ENCODE peak calls at places on chromosome 15, in seven cellular contexts. Y is head of caudate nucleus, W is H4, G is fibroblast of lung, N is cerebellar cortex, B is NCI-H2107, R is smooth muscle cell of the brain vasculature. I is an unnamed sample.
A peak's percentile ranks its signal among the peaks of the same experiment; 100 is the strongest.

GRCh38 chr15:65980824-65981456 is 111.6 kb downstream of the RAB11A start:
- DNase-seq in R (no peak), N (peak; percentile 63), B (no peak), W (peak; percentile 72), Y (peak; percentile 64), G (peak; percentile 79), I (peak; percentile 48)

GRCh38 chr15:44102675-44103254 is 92.3 kb downstream of the FRMD5 start:
- DNase-seq in N (peak; percentile 38), R (peak; percentile 95), G (peak; percentile 100), Y (peak; percentile 85), B (no peak), W (peak; percentile 81), I (peak; percentile 81)

GRCh38 chr15:68375191-68375631 is 56.8 kb downstream of the ITGA11 start:
- DNase-seq in Y (no peak), B (no peak), W (no peak), R (no peak), N (no peak), G (no peak), I (no peak)

GRCh38 chr15:27650244-27650643 is 448.9 kb downstream of the OCA2 start:
- DNase-seq in N (no peak), W (no peak), G (no peak), B (no peak), Y (no peak), R (no peak), I (no peak)

GRCh38 chr15:94234300-94234699 is 2.9 kb downstream of the MCTP2 start:
- DNase-seq in Y (no peak), N (no peak), G (no peak), W (no peak), B (no peak), R (no peak), I (no peak)

GRCh38 chr15:70355275-70355795 is 257.6 kb upstream of the TLE3 start:
- DNase-seq in G (no peak), R (no peak), Y (no peak), B (no peak), N (no peak), W (peak; percentile 1), I (no peak)

GRCh38 chr15:101479851-101480612 is 9.5 kb downstream of the PCSK6 start:
- DNase-seq in N (no peak), B (no peak), Y (peak; percentile 95), G (no peak), W (no peak), R (no peak), I (peak; percentile 47)

GRCh38 chr15:66151809-66152208 is 101.7 kb downstream of the MEGF11 start:
- DNase-seq in R (no peak), N (no peak), W (no peak), G (no peak), B (peak; percentile 63), Y (no peak), I (no peak)

GRCh38 chr15:80152896-80153876 is at the start of gene FAH:
- DNase-seq in W (peak; percentile 49), G (peak; percentile 62), Y (no peak), N (peak; percentile 53), B (no peak), R (peak; percentile 2), I (no peak)

GRCh38 chr15:30985081-30985531 is 6.3 kb downstream of the MTMR10 start:
- DNase-seq in G (peak; percentile 43), Y (no peak), W (no peak), B (no peak), R (no peak), N (peak; percentile 62), I (no peak)

GRCh38 chr15:41079717-41080116 is 36.4 kb downstream of the INO80 start:
- DNase-seq in B (no peak), G (peak; percentile 65), R (no peak), N (no peak), W (no peak), Y (no peak), I (no peak)

GRCh38 chr15:73922186-73923151 is 3.8 kb upstream of the LOXL1 start:
- DNase-seq in W (peak; percentile 71), Y (no peak), G (peak; percentile 70), N (peak; percentile 46), B (peak; percentile 67), R (no peak), I (no peak)

GRCh38 chr15:88623061-88623460 is 1.9 kb downstream of the AEN start:
- DNase-seq in W (peak; percentile 29), R (no peak), B (no peak), G (peak; percentile 85), N (no peak), Y (no peak), I (peak; percentile 85)

GRCh38 chr15:34795267-34796081 is at the start of gene ACTC1:
- DNase-seq in G (peak; percentile 67), B (no peak), W (no peak), N (no peak), R (no peak), Y (peak; percentile 18), I (no peak)

GRCh38 chr15:32819406-32819930 is 101.7 kb downstream of the GREM1 start:
- DNase-seq in R (no peak), N (no peak), B (no peak), G (peak; percentile 23), W (no peak), Y (no peak), I (no peak)

GRCh38 chr15:46652256-46652655 is 1017.4 kb downstream of the SQOR start:
- DNase-seq in N (no peak), Y (no peak), W (no peak), G (no peak), R (no peak), B (no peak), I (no peak)

GRCh38 chr15:66763186-66764066 is 61.4 kb downstream of the SMAD6 start:
- DNase-seq in G (peak; percentile 39), B (no peak), W (peak; percentile 57), R (no peak), Y (peak; percentile 52), N (no peak), I (no peak)

GRCh38 chr15:62164500-62165028 is 521 bp downstream of the C2CD4B start:
- DNase-seq in N (no peak), B (no peak), R (no peak), G (peak; percentile 4), W (no peak), Y (no peak), I (no peak)

GRCh38 chr15:76345269-76345879 is 8.8 kb downstream of the ISL2 start:
- DNase-seq in W (no peak), G (no peak), R (no peak), B (no peak), Y (no peak), N (no peak), I (no peak)

GRCh38 chr15:77578641-77579372 is 53.9 kb downstream of the LINGO1 start:
- DNase-seq in B (no peak), Y (no peak), R (no peak), N (no peak), W (no peak), G (no peak), I (no peak)

GRCh38 chr15:99057020-99057419 is 47.9 kb upstream of the SYNM start:
- DNase-seq in R (no peak), G (no peak), B (no peak), N (peak; percentile 14), W (no peak), Y (no peak), I (no peak)

GRCh38 chr15:32981536-32981935 is 213.0 kb downstream of the FMN1 start:
- DNase-seq in G (peak; percentile 38), B (no peak), N (no peak), W (no peak), R (no peak), Y (no peak), I (no peak)

GRCh38 chr15:55786341-55786740 is 43.4 kb upstream of the PRTG start:
- DNase-seq in N (no peak), Y (no peak), G (no peak), B (no peak), W (no peak), R (no peak), I (no peak)

GRCh38 chr15:84961707-84962106 is 19.9 kb upstream of the PDE8A start:
- DNase-seq in R (no peak), B (no peak), Y (no peak), W (no peak), N (no peak), G (peak; percentile 49), I (no peak)

GRCh38 chr15:33148129-33148850 is 46.2 kb downstream of the FMN1 start:
- DNase-seq in W (no peak), B (no peak), G (no peak), R (no peak), N (no peak), Y (no peak), I (no peak)

GRCh38 chr15:28093761-28094535 is 5.2 kb downstream of the OCA2 start:
- DNase-seq in R (no peak), G (no peak), W (no peak), B (no peak), Y (no peak), N (no peak), I (no peak)

GRCh38 chr15:96326551-96327154 is 3.8 kb upstream of the NR2F2 start:
- DNase-seq in G (peak; percentile 60), Y (no peak), N (peak; percentile 50), B (no peak), R (peak; percentile 13), W (no peak), I (no peak)

GRCh38 chr15:41689834-41690233 is 29.6 kb downstream of the MGA start:
- DNase-seq in W (no peak), R (no peak), B (no peak), Y (no peak), G (no peak), N (no peak), I (no peak)

GRCh38 chr15:80736571-80736970 is 41.5 kb downstream of the ABHD17C start:
- DNase-seq in Y (no peak), B (no peak), G (peak; percentile 53), W (no peak), R (no peak), N (no peak), I (peak; percentile 48)

GRCh38 chr15:77375133-77375532 is 44.8 kb downstream of the PEAK1 start:
- DNase-seq in B (no peak), R (no peak), W (no peak), G (no peak), Y (no peak), N (peak; percentile 57), I (no peak)

GRCh38 chr15:22887157-22887951 is 48.9 kb downstream of the NIPA2 start:
- DNase-seq in B (no peak), Y (peak; percentile 58), R (no peak), G (peak; percentile 78), W (no peak), N (no peak), I (peak; percentile 27)

GRCh38 chr15:88904808-88905327 is 8.3 kb downstream of the MFGE8 start:
- DNase-seq in Y (peak; percentile 87), W (peak; percentile 58), N (peak; percentile 79), B (no peak), R (no peak), G (peak; percentile 50), I (peak; percentile 86)

GRCh38 chr15:74790080-74790916 is 8.4 kb downstream of the CSK start:
- DNase-seq in Y (peak; percentile 86), N (no peak), W (peak; percentile 90), R (peak; percentile 69), B (no peak), G (peak; percentile 94), I (no peak)

GRCh38 chr15:32908135-32908801 is 190.5 kb downstream of the GREM1 start:
- DNase-seq in G (peak; percentile 52), R (peak; percentile 52), B (no peak), Y (no peak), N (no peak), W (no peak), I (no peak)

GRCh38 chr15:58985443-58985842 is 2.0 kb upstream of the RNF111 start:
- DNase-seq in R (no peak), G (no peak), B (no peak), Y (no peak), N (no peak), W (peak; percentile 13), I (no peak)

GRCh38 chr15:38647683-38648082 is 83.1 kb upstream of the RASGRP1 start:
- DNase-seq in G (peak; percentile 7), W (no peak), N (peak; percentile 80), R (no peak), Y (peak; percentile 32), B (no peak), I (peak; percentile 28)

I was measured in COLO829.